ENCODE peak calls at places on chromosomes 13 and 19, in seven cellular contexts. M is heart left ventricle, E is substantia nigra, T is stromal cell of bone marrow, O is NCI-H1092 treated with DMSO at 0.1 percent for 48 hours, X is left colon, J is NCI-H460. B is an unnamed sample.

GRCh38 chr19:18508585-18508984 is 13.3 kb downstream of the ELL start:
- DNase-seq in J (no peak), E (no peak), T (no peak), O (no peak), X (no peak), M (no peak), B (no peak)

GRCh38 chr13:95676100-95676774 is 702 bp upstream of the DNAJC3 start:
- DNase-seq in J (peak), O (peak), T (no peak), M (peak), X (no peak), E (no peak), B (peak)

GRCh38 chr13:103961129-103961528 is 894.9 kb upstream of the SLC10A2 start:
- DNase-seq in X (no peak), M (no peak), T (no peak), E (no peak), J (no peak), O (no peak), B (no peak)

GRCh38 chr19:48121909-48122371 is 11.3 kb upstream of the PLA2G4C start:
- DNase-seq in X (no peak), O (no peak), T (no peak), E (no peak), M (no peak), J (no peak), B (no peak)

GRCh38 chr13:72437458-72437857 is 290.0 kb downstream of the MZT1 start:
- DNase-seq in X (no peak), J (no peak), E (no peak), T (peak), O (no peak), M (no peak), B (no peak)

GRCh38 chr13:60990032-60990733 is 425.5 kb downstream of the PCDH20 start:
- DNase-seq in T (no peak), E (no peak), M (no peak), J (no peak), X (no peak), O (no peak), B (no peak)

GRCh38 chr13:55661505-55661904 is 1479.2 kb upstream of the PRR20A start:
- DNase-seq in X (no peak), T (no peak), J (no peak), O (no peak), E (no peak), M (no peak), B (no peak)

GRCh38 chr19:14476663-14477401 is 1.7 kb upstream of the PTGER1 start:
- DNase-seq in O (no peak), X (no peak), M (peak), E (no peak), J (peak), T (no peak), B (no peak)

GRCh38 chr13:28467886-28468519 is 26.9 kb downstream of the FLT1 start:
- DNase-seq in O (no peak), M (no peak), T (no peak), E (no peak), X (no peak), J (no peak), B (no peak)

GRCh38 chr19:10206226-10206873 is 11.6 kb upstream of the DNMT1 start:
- DNase-seq in E (no peak), X (no peak), T (no peak), J (no peak), M (no peak), O (no peak), B (no peak)

GRCh38 chr19:772730-773436 is 22.0 kb downstream of the MISP start:
- DNase-seq in T (no peak), O (no peak), X (no peak), J (no peak), M (no peak), E (no peak), B (no peak)

GRCh38 chr13:52751196-52751595 is 11.6 kb upstream of the CNMD start:
- DNase-seq in J (no peak), X (no peak), M (no peak), E (no peak), T (no peak), O (no peak), B (no peak)

GRCh38 chr13:45092668-45093067 is 27.6 kb upstream of the GTF2F2 start:
- DNase-seq in M (no peak), J (no peak), T (no peak), O (no peak), E (no peak), X (no peak), B (no peak)

GRCh38 chr19:46713781-46714522 is 3.0 kb downstream of the PRKD2 start:
- DNase-seq in M (peak), X (peak), E (peak), O (peak), J (peak), T (peak), B (peak)

GRCh38 chr13:44140146-44140545 is 233.5 kb upstream of the SERP2 start:
- DNase-seq in M (no peak), E (no peak), J (no peak), T (no peak), O (peak), X (peak), B (peak)

GRCh38 chr13:25371608-25372274 is at the start of gene ATP8A2:
- DNase-seq in O (peak), E (no peak), T (no peak), M (no peak), X (no peak), J (no peak), B (no peak)

GRCh38 chr19:39308531-39309304 is 11.9 kb downstream of the LRFN1 start:
- DNase-seq in X (no peak), J (no peak), E (no peak), O (no peak), T (no peak), M (no peak), B (no peak)

GRCh38 chr19:456547-457110 is 4.2 kb downstream of the SHC2 start:
- DNase-seq in M (peak), X (no peak), T (no peak), E (no peak), J (no peak), O (no peak), B (no peak)

GRCh38 chr19:45507864-45508680 is 793 bp downstream of the VASP start:
- DNase-seq in M (peak), T (no peak), X (peak), E (no peak), O (no peak), J (no peak), B (peak)

GRCh38 chr13:24854311-24854710 is 90.3 kb downstream of the RNF17 start:
- DNase-seq in J (no peak), O (no peak), T (no peak), X (no peak), M (no peak), E (no peak), B (no peak)

GRCh38 chr13:29892149-29892548 is 41.7 kb upstream of the UBL3 start:
- DNase-seq in M (no peak), X (no peak), E (peak), T (no peak), O (peak), J (no peak), B (no peak)